ENCODE peak calls at places on chromosomes 13 and 19, in four cellular contexts. M, J, N and W are unnamed samples.

GRCh38 chr13:29362849-29363604 is 232.5 kb downstream of the SLC7A1 start:
- DNase-seq in J (peak), M (peak), N (peak), W (peak)

GRCh38 chr19:2083174-2083854 is 12.8 kb downstream of the MOB3A start:
- DNase-seq in N (peak), M (peak), J (no peak), W (peak)

GRCh38 chr19:53553865-53554791 is 16.2 kb downstream of the ZNF331 start:
- DNase-seq in N (peak), J (peak), M (peak), W (peak)

GRCh38 chr19:42471554-42472249 is 29.0 kb upstream of the CXCL17 start:
- DNase-seq in N (no peak), J (peak), M (no peak), W (no peak)

GRCh38 chr19:42693760-42694350 is 46.4 kb downstream of the PSG3 start:
- DNase-seq in N (no peak), M (no peak), J (peak), W (no peak)

GRCh38 chr13:113474179-113474578 is 16.3 kb downstream of the DCUN1D2 start:
- DNase-seq in J (peak), M (no peak), N (no peak), W (no peak)

GRCh38 chr13:43786766-43787517 is at the start of gene ENOX1:
- DNase-seq in N (no peak), J (peak), M (peak), W (no peak)

GRCh38 chr13:95298169-95298940 is 2.9 kb downstream of the ABCC4 start:
- DNase-seq in M (no peak), J (no peak), N (no peak), W (no peak)

GRCh38 chr13:93259527-93260080 is 33.0 kb downstream of the GPC6 start:
- DNase-seq in J (peak), N (no peak), M (no peak), W (no peak)

GRCh38 chr13:97119899-97120745 is 102.0 kb upstream of the MBNL2 start:
- DNase-seq in J (peak), N (no peak), M (no peak), W (no peak)

GRCh38 chr13:48782429-48782840 is 128.7 kb downstream of the CYSLTR2 start:
- DNase-seq in M (no peak), N (no peak), J (no peak), W (no peak)

GRCh38 chr19:11737964-11738745 is 591 bp downstream of the ZNF823 start:
- DNase-seq in N (peak), J (peak), M (peak), W (peak)

GRCh38 chr13:28336193-28336657 is 158.7 kb downstream of the FLT1 start:
- DNase-seq in M (peak), N (no peak), J (no peak), W (no peak)

GRCh38 chr13:64471916-64472315 is 2758.2 kb downstream of the PCDH9 start:
- DNase-seq in M (no peak), N (no peak), J (peak), W (no peak)

GRCh38 chr19:44566984-44567383 is 37.5 kb upstream of the CEACAM20 start:
- DNase-seq in N (no peak), J (no peak), M (no peak), W (no peak)

GRCh38 chr13:94120878-94121277 is 358.6 kb downstream of the DCT start:
- DNase-seq in J (no peak), N (no peak), M (no peak), W (no peak)

GRCh38 chr19:52170304-52170703 is 1.1 kb downstream of the ZNF836 start:
- DNase-seq in J (peak), M (no peak), N (no peak), W (no peak)

GRCh38 chr13:54187461-54187860 is 1158.8 kb downstream of the OLFM4 start:
- DNase-seq in J (no peak), N (no peak), M (no peak), W (no peak)

GRCh38 chr19:39949026-39949747 is 14.8 kb upstream of the FCGBP start:
- DNase-seq in J (no peak), M (no peak), N (no peak), W (no peak)

GRCh38 chr19:29751932-29752331 is 36.9 kb upstream of the C19orf12 start:
- DNase-seq in M (no peak), N (no peak), J (no peak), W (no peak)

GRCh38 chr13:59480398-59480797 is 683.3 kb downstream of the DIAPH3 start:
- DNase-seq in J (no peak), N (no peak), M (no peak), W (no peak)

GRCh38 chr13:41960700-41961697 is at the start of gene VWA8:
- DNase-seq in M (peak), N (peak), J (peak), W (peak)

GRCh38 chr13:98576963-98577822 is at the start of gene STK24:
- DNase-seq in M (peak), J (peak), N (peak), W (peak)

GRCh38 chr13:48977973-48978372 is 2.3 kb downstream of the FNDC3A start:
- DNase-seq in M (no peak), N (no peak), J (peak), W (no peak)

GRCh38 chr19:3137139-3137538 is 1.3 kb downstream of the GNA15 start:
- DNase-seq in M (no peak), J (no peak), N (no peak), W (no peak)
- H3K4me3 ChIP-seq in M (peak), J (no peak), N (peak), W (no peak)

DNA sequence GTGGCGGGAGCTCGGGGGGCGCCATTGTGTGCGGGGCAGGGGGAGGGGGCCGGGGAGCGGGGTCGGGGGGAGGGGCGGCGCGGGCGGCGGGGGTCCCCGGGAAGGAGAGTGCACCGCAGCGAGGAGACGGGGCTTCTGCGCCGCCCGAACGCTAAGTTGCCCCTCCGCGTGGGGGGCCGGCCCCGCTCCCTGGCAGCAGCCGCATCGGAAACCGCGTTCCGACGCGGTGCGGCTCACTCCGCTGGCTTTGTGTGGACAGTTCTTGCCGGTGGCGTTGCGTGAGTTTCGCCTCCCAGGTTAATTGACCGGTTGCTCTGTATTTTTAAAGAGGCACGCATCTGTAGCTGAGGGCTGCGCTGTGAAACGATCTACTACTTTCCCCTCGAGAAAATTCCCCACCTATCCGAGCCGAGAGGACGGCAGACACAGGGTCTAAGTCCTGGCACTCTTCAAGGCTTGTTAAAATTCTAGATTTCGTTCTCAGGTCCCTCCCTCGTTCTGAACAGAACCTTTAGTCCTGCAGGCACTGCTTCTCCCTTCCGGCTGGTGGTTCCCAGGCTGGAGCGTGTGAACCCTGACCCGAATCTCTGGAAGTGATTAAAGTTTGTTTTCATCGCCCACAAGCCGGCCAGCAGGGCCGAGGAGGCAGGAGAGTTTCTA is 861 bp downstream of the ARHGEF7 start:
- DNase-seq in N (no peak), J (peak), M (peak), W (no peak)
- H3K4me3 ChIP-seq in N (peak), J (peak), M (peak), W (no peak)

GRCh38 chr13:39349391-39349790 is 253.6 kb downstream of the LHFPL6 start:
- DNase-seq in M (no peak), J (no peak), N (no peak), W (no peak)

GRCh38 chr13:39353988-39354387 is 249.0 kb downstream of the LHFPL6 start:
- DNase-seq in N (no peak), M (no peak), J (peak), W (no peak)

GRCh38 chr13:39347926-39348901 is 254.8 kb downstream of the LHFPL6 start:
- DNase-seq in J (no peak), N (no peak), M (peak), W (no peak)

DNA sequence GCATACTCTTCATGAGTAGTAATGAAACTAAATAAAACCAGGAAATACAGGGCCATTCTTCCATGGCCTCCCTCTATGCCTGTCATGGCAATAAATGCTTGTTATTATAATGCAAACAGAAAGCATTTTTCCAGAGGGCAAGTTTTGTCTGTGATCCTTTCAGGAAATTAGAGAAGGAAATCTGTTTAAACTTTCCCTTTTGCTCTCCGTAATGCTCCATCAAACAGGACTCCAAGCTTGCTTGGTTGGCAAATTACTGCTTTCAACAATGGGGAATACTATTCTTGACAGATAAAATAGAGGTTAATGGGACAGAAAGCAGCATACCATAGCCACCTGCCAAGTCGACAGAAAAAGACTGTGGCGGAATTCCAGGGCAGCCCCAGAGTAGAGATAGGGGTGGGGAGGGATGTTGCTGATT is 252.5 kb downstream of the LHFPL6 start:
- DNase-seq in N (no peak), M (peak), J (no peak), W (no peak)
- H3K4me3 ChIP-seq in N (no peak), M (peak), J (no peak), W (no peak)

GRCh38 chr19:955803-956746 is 28.1 kb upstream of the WDR18 start:
- DNase-seq in J (no peak), N (no peak), M (no peak), W (no peak)

GRCh38 chr19:953501-954271 is 27.9 kb downstream of the ARID3A start:
- DNase-seq in J (no peak), M (no peak), N (no peak), W (no peak)

GRCh38 chr19:954272-954671 is 28.4 kb downstream of the ARID3A start:
- DNase-seq in J (no peak), M (no peak), N (no peak), W (no peak)

GRCh38 chr19:952680-953500 is 27.1 kb downstream of the ARID3A start:
- DNase-seq in M (no peak), J (no peak), N (no peak), W (peak)

DNA sequence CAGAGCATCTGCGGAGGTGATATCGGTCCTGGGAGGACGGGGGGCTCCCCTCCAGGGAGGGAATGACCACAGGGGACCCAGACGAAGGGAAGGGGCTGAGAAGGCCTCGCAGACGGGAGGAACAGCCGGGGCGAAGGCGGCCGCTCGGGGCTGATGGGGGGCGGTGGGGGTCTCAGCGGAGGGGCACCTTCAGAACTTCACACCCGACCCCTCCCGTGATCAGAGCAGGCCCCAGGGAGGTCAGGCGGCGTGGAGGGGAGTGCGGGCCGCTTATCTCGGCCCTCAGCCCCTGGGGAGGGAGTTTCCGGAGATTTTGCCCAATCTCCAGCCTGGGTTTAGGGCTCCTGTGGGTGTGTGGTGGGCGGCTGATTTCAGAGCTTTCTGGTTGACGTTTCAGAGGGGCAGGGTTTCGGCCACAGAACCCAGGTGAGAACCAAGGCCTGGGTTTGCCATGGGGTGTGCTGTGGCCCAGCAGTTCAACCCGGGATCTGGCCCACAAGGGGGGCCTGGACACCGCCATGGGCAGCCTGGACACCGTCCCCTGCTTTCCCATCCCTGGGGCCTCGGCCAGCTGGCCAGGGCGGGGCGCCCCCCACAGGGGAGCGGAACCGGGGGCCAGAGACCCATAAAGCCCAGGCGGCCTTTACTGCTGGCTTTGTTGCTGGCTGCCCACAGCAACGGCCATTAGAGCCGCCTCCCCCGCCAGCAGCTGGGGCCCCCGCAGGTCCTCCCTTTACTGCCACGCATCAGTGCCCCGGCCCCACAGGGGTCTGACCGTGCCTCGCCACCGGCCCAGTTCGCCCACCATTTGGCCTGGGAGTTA is 29.0 kb downstream of the ARID3A start:
- DNase-seq in M (no peak), N (no peak), J (no peak), W (no peak)
- H3K4me3 ChIP-seq in M (no peak), N (no peak), J (no peak), W (no peak)

GRCh38 chr19:14135355-14135754 is 1.0 kb downstream of the ASF1B start:
- DNase-seq in J (no peak), N (no peak), M (no peak), W (no peak)
- H3K4me3 ChIP-seq in J (peak), N (peak), M (peak), W (no peak)

DNA sequence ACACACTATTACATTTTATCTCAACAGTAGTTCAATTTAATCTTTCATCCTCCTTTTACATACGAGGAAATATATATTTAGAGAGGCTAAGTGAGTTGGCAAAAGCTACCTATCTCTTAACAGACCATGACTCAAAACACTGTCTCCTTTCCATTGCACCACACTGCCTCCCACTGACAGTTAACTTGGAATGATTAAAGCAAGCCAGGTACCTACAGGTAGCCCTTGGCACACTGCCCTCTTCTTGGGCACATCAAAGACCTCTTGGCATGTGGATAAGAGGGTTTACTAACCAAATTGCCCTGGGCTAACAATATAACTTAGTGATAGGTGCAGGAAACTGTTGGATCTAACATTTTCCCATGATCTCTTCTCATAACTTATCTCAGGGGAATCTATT is 1.9 kb downstream of the ABHD13 start:
- DNase-seq in M (no peak), N (no peak), J (no peak), W (no peak)
- H3K4me3 ChIP-seq in M (peak), N (peak), J (no peak), W (no peak)

DNA sequence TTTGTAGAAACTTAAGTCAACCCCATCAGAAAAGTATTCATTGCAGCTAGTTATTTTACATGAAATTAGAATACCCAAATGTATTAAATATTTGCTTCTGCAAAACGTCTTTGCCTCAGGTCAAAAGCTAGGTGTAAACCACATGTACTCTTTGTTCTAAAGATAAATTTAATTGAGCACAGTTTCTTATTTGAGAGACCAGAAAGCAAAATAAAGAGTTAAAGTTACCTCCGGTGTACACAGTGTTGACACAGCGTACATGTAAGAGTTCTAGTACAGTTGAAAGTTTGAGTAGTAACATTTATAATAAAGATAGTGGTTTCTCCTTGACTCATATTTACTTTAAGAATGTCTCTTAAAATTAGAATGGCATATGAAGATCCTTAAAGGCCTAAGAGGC is 2.8 kb downstream of the LRCH1 start:
- DNase-seq in M (no peak), J (no peak), N (no peak), W (no peak)
- H3K4me3 ChIP-seq in M (peak), J (peak), N (peak), W (no peak)

GRCh38 chr19:33303791-33304759 is 1.7 kb upstream of the CEBPA start:
- DNase-seq in N (no peak), J (peak), M (no peak), W (no peak)
- H3K4me3 ChIP-seq in N (no peak), J (peak), M (peak), W (no peak)